ENCODE peak calls at places on chromosomes 16 and 17, in four cellular contexts. S is uterus; Y is A673; I is stimulated activated CD4-positive, alpha-beta T cell treated with anti-CD3 and anti-CD28 coated beads, Interleukin-1b, Interleukin-23, amount 100 ng/mL, for 1 hour. L is an unnamed sample.

GRCh38 chr16:65117701-65118448 is 4.0 kb downstream of the CDH11 start:
- DNase-seq in S (peak), I (no peak), Y (peak), L (peak)

GRCh38 chr17:40284085-40284713 is 3.5 kb upstream of the CDC6 start:
- DNase-seq in S (no peak), Y (peak), I (no peak), L (peak)

GRCh38 chr16:74321356-74321755 is 24.7 kb downstream of the PSMD7 start:
- DNase-seq in I (no peak), Y (no peak), S (no peak), L (no peak)

GRCh38 chr16:85916141-85916890 is 17.4 kb downstream of the IRF8 start:
- DNase-seq in I (no peak), Y (peak), S (no peak), L (no peak)

GRCh38 chr17:38861399-38861843 is 7.9 kb upstream of the RPL23 start:
- DNase-seq in Y (peak), S (no peak), I (no peak), L (peak)

GRCh38 chr16:24253192-24253591 is 2.9 kb upstream of the CACNG3 start:
- DNase-seq in Y (peak), I (no peak), S (no peak), L (peak)

GRCh38 chr16:1210461-1210860 is 14.6 kb downstream of the TPSG1 start:
- DNase-seq in I (no peak), Y (no peak), S (no peak), L (no peak)

GRCh38 chr16:376817-377418 is 4.9 kb downstream of the PGAP6 start:
- DNase-seq in I (no peak), S (no peak), Y (no peak), L (no peak)

GRCh38 chr16:56277040-56277439 is 85.8 kb downstream of the GNAO1 start:
- DNase-seq in I (no peak), Y (no peak), S (no peak), L (no peak)

GRCh38 chr16:56226840-56227525 is 35.7 kb downstream of the GNAO1 start:
- DNase-seq in I (no peak), S (no peak), Y (no peak), L (no peak)

GRCh38 chr17:76000016-76000754 is 470 bp upstream of the CDK3 start:
- DNase-seq in I (peak), S (no peak), Y (peak), L (peak)

GRCh38 chr17:44363613-44364159 is at the start of gene FAM171A2:
- DNase-seq in I (peak), Y (peak), S (no peak), L (peak)

GRCh38 chr17:5592382-5592781 is 8.1 kb upstream of the NLRP1 start:
- DNase-seq in I (no peak), Y (peak), S (no peak), L (no peak)

GRCh38 chr17:78644971-78645370 is 67.8 kb upstream of the DNAH17 start:
- DNase-seq in S (no peak), I (no peak), Y (no peak), L (no peak)

GRCh38 chr17:20059728-20060188 is 50.6 kb downstream of the SPECC1 start:
- DNase-seq in Y (no peak), I (no peak), S (no peak), L (no peak)

GRCh38 chr16:1048442-1049112 is 24.0 kb upstream of the SSTR5 start:
- DNase-seq in Y (peak), S (no peak), I (no peak), L (peak)

GRCh38 chr17:13230908-13231307 is 213.1 kb upstream of the ELAC2 start:
- DNase-seq in I (no peak), S (no peak), Y (no peak), L (peak)

GRCh38 chr17:80424878-80425765 is 10.2 kb downstream of the ENDOV start:
- DNase-seq in Y (no peak), I (no peak), S (no peak), L (peak)

GRCh38 chr16:30335598-30336474 is 19.3 kb downstream of the CD2BP2 start:
- DNase-seq in Y (no peak), S (no peak), I (no peak), L (peak)

GRCh38 chr17:72719582-72720493 is 372.6 kb downstream of the SLC39A11 start:
- DNase-seq in Y (no peak), I (no peak), S (no peak), L (no peak)

GRCh38 chr17:48457080-48457836 is 27.2 kb upstream of the SKAP1 start:
- DNase-seq in Y (peak), S (peak), I (peak), L (peak)

GRCh38 chr16:67544329-67544841 is 15.8 kb downstream of the RIPOR1 start:
- DNase-seq in I (no peak), Y (no peak), S (no peak), L (no peak)

GRCh38 chr17:44977065-44977464 is 9.0 kb upstream of the C1QL1 start:
- DNase-seq in Y (no peak), S (no peak), I (no peak), L (no peak)

GRCh38 chr17:18974407-18975149 is 22.6 kb downstream of the SLC5A10 start:
- DNase-seq in Y (no peak), I (no peak), S (no peak), L (no peak)

GRCh38 chr16:1620391-1620790 is 8.2 kb downstream of the CRAMP1 start:
- DNase-seq in Y (no peak), I (no peak), S (no peak), L (no peak)

GRCh38 chr16:11824362-11824761 is 27.0 kb downstream of the RSL1D1 start:
- DNase-seq in S (no peak), I (no peak), Y (no peak), L (no peak)

GRCh38 chr17:59790936-59791335 is 83.5 kb downstream of the VMP1 start:
- DNase-seq in I (no peak), S (no peak), Y (no peak), L (no peak)

L was measured in SJCRH30.